ENCODE peak calls at places on chromosomes 4 and X, in eight cellular contexts. A, T, K, V, S, L, G and F are unnamed samples. For H3K36me3, the result is how much of the 10 kb centered on the place peaks cover.

GRCh38 chrX:1389181-1389992 is 2.5 kb downstream of the SLC25A6 start:
- DNase-seq in A (peak), T (peak), K (no peak), V (no peak), S (no peak), L (peak), G (peak), F (peak)

GRCh38 chr4:81807927-81808672 is 336.4 kb upstream of the RASGEF1B start:
- DNase-seq in A (no peak), T (peak), K (no peak), V (no peak), S (no peak), L (no peak), G (no peak), F (no peak)

GRCh38 chr4:169070895-169071218 is 60.8 kb upstream of the CBR4 start:
- DNase-seq in A (no peak), T (peak), K (no peak), V (no peak), S (no peak), L (no peak), G (no peak), F (no peak)

GRCh38 chr4:54169176-54169575 is 59.9 kb upstream of the PDGFRA start:
- DNase-seq in A (no peak), T (no peak), K (no peak), V (no peak), S (no peak), L (no peak), G (no peak), F (no peak)

GRCh38 chr4:121239951-121240350 is 75.8 kb upstream of the TNIP3 start:
- DNase-seq in A (no peak), T (no peak), K (no peak), V (no peak), S (no peak), L (no peak), G (no peak), F (no peak)

GRCh38 chr4:147108409-147108808 is 162.7 kb upstream of the TTC29 start:
- DNase-seq in A (no peak), T (no peak), K (no peak), V (no peak), S (no peak), L (no peak), G (no peak), F (no peak)

GRCh38 chr4:23728393-23728792 is 161.5 kb downstream of the PPARGC1A start:
- DNase-seq in A (no peak), T (no peak), K (no peak), V (no peak), S (no peak), L (no peak), G (no peak), F (no peak)

GRCh38 chr4:98386-98785 is 25.9 kb upstream of the ZNF718 start:
- DNase-seq in A (no peak), T (no peak), K (no peak), V (no peak), S (no peak), L (no peak), G (no peak), F (no peak)

GRCh38 chr4:119211856-119212250 is 660 bp upstream of the USP53 start:
- DNase-seq in A (no peak), T (no peak), K (no peak), V (no peak), S (no peak), L (no peak), G (no peak), F (no peak)

GRCh38 chrX:86215260-86215659 is 67.0 kb downstream of the DACH2 start:
- DNase-seq in A (no peak), T (no peak), K (no peak), V (no peak), S (no peak), L (no peak), G (no peak), F (no peak)

GRCh38 chrX:69103539-69103938 is 61.7 kb downstream of the PJA1 start:
- DNase-seq in A (no peak), T (no peak), K (no peak), V (no peak), S (no peak), L (no peak), G (no peak), F (no peak)

DNA sequence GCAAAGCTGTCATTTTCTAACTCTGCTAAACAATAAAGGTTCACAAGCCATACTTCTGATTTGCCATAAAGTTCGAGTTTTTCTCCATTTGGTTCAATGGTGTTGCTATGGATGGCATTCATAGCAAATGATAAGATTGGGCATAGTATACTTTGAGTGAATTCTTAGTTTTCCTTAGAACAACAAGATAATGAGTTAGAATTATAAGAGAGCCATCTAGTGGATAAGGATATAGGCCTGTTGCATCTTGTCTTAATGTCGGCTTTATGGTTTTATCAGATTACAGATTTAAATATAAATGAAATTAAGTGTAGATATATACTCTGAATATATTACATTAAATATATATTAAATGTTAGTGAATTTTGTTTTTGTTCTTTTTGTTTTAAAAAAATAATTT is 644.6 kb downstream of the IL1RAPL1 start:
- DNase-seq in A (no peak), T (no peak), K (no peak), V (no peak), S (no peak), L (no peak), G (no peak), F (no peak)
- TF ChIP-seq CTCF in A (no peak), T (no peak), K (no peak), V (no peak), S (no peak), L (no peak), G (no peak), F (no peak)

DNA sequence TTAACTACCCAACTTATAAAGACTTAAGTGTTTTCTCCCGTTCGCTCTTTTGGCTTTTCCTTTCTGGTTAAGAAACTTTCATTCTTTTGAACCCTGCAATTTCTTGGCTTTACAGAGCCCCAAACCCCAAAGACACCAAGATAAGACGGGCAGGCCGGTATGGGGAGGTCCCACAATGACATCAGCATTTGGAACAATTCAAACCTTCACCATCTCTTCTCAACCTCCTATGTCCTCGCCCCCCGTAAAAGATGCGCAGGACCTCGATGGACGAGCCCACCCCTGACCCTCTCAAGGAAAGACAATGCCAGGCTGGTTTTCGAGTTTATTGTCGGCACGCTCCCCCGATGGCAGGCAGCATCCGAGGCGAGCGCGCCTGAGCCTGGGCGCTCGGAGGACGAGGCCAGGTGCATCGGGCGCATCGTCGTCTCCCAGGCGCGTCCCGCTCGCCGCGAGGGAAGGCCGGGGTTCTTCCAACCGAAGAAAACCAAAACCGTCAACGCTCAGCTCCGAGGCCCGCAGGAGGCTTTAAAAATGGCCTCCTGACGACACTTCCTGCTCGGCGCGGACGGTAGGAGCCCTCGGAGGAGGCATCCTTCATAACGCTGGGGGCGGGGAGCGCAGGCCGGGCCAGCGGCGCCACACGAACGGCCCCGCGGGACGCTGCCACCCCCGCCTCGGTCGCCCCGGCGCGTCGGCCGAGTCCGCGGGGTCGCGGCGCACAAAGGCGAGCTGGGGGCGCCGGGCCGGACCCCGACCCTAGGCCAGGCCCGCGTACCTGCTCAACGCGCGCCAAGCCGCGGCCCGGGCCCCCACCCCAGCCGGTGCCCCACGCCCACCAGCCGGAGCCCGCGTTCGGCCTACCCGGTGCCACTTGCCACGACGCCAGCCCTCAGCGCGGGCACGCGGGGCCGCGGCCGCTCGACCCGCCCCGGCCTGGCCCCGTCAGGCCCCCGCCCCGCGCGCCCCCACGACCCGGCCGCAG is 664 bp downstream of the ZNF518B start:
- DNase-seq in A (peak), T (peak), K (no peak), V (no peak), S (no peak), L (peak), G (peak), F (peak)
- TF ChIP-seq POLR2A in A (no peak), T (no peak), K (no peak), V (no peak), S (no peak), L (no peak), G (no peak), F (no peak)

DNA sequence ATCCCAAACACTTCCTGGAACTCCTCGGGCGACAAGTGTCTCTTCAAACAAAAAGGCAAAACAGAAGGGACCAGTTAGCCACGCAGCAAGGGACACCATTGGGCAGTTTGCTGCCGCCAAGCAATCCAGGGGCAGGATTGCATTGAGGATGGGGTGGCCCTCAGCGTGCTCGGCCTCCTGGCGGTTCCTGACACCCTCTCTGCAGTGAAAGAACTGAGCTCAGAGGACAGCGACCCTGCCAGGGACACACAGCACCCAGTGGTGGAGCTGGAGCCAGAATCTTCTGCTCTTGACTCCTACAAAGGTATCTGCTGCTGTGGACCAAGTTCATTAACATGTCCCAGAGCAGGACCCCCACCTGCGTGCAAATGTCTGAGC is 27.4 kb upstream of the AFAP1 start:
- DNase-seq in A (no peak), T (no peak), K (no peak), V (no peak), S (no peak), L (no peak), G (no peak), F (no peak)
- H3K36me3 ChIP-seq in A (under half), T (under half), K (under half), V (under half), S (under half), L (under half), G (under half), F (under half)

GRCh38 chrX:119948381-119948780 is 4.8 kb upstream of the NKAP start:
- DNase-seq in A (no peak), T (no peak), K (no peak), V (no peak), S (no peak), L (no peak), G (no peak), F (no peak)
- TF ChIP-seq CTCF in A (no peak), T (no peak), K (no peak), V (no peak), S (no peak), L (no peak), G (no peak), F (no peak)

GRCh38 chr4:165207431-165208321 is at the start of gene KLHL2:
- DNase-seq in A (peak), T (peak), K (peak), V (peak), S (no peak), L (peak), G (peak), F (peak)
- TF ChIP-seq POLR2A in A (peak), T (no peak), K (peak), V (peak), S (no peak), L (peak), G (peak), F (no peak)

DNA sequence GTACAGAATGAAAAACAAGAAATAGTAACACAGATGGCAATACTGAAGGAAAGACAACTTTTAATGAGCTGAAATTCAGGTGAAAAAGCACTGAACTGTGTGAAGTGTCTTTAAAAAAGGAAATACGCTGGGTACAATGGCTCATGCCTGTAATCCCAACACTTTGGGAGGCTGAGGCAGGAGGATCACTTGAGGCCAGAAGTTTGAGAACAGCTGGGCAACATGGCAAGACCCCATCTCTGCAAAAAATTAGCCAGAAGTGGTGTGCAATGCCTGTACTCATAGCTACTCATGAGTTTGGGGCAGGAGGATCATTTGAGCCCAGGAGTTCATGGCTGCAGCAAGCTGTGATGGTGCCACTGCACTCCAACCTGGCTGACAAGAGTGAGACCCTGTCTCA is 59.8 kb upstream of the COX18 start:
- DNase-seq in A (no peak), T (no peak), K (no peak), V (no peak), S (no peak), L (no peak), G (no peak), F (no peak)
- H3K36me3 ChIP-seq in A (under half), T (half or more), K (half or more), V (under half), S (under half), L (under half), G (under half), F (under half)

GRCh38 chr4:83961575-83961974 is 425.7 kb downstream of the GPAT3 start:
- DNase-seq in A (no peak), T (no peak), K (no peak), V (no peak), S (no peak), L (no peak), G (no peak), F (no peak)
- TF ChIP-seq CTCF in A (no peak), T (no peak), K (no peak), V (no peak), S (no peak), L (no peak), G (no peak), F (no peak)

DNA sequence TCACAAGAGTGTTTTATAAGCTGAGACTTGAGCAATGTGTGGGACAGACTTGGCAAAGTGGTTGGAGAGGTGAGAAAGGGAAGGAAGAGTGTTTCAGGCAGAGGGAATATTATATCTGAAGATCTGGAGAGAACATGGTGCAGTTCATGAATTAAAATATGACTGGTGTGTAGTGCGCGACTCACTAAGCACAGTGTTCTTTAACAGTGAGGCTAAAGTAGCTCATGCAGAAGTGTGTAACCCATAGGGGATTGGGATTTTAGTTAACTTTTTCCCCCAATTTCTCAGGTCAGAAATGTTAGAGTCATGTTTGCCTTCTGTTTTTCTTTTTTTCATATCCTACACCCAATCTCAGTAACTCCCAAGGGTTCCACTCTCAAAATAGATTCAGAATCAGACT is 9.7 kb downstream of the MTHFD2L start:
- DNase-seq in A (no peak), T (no peak), K (no peak), V (no peak), S (no peak), L (no peak), G (no peak), F (no peak)
- TF ChIP-seq POLR2A in A (no peak), T (no peak), K (no peak), V (no peak), S (no peak), L (no peak), G (no peak), F (no peak)

DNA sequence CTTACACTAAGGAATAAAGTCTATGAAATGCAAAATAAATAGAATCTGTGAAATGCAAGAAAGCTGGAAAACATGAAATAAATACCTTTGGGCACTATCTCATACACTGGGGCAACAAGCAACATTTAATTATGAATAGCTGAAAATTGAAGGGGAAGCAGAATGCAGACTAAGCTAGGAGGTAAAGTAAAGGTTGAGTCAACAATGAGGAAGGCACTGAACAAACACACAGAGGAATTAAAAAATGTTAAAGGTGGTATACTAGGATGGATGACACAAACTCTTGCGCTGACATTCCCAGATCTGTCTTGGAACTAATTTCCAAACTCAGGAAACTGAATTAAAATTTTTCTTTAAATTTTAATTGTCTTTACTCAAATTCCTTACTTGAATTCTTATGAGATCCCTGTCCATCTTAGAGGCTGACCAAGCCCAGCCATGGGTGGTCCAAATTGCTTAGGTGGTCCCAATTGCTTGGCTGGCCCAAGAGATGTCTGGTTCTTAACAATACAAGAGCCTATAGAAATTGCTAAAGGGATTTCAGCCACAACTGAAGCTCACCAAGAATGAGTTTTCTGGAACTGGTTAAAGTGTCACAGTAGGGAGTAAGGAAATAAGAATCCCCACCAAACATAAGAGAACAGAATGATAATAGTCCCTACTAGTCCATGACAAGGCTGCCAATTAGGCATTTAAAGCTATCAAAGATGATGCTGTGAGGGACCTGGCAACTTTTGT is 41.3 kb upstream of the ZCCHC13 start:
- DNase-seq in A (no peak), T (no peak), K (no peak), V (no peak), S (no peak), L (no peak), G (no peak), F (no peak)
- H3K36me3 ChIP-seq in A (under half), T (under half), K (under half), V (under half), S (under half), L (under half), G (under half), F (under half)